ENCODE peak calls at places on chromosomes 5 and 9, in nine cellular contexts. One of them, this sample, is unnamed. For H3K27me3, the result is how much of the 10 kb centered on the place peaks cover.

GRCh38 chr5:72156921-72157320 is 49.6 kb downstream of the MAP1B start:
- DNase-seq in pancreas: no peak
- DNase-seq in psoas muscle: no peak
- DNase-seq in Peyer's patch: no peak
- DNase-seq in neural progenitor cell: no peak
- DNase-seq in AG04450: peak
- DNase-seq in heart right ventricle: no peak
- DNase-seq in aorta: no peak
- DNase-seq in dorsolateral prefrontal cortex: no peak
- DNase-seq in this sample: no peak

GRCh38 chr5:54062958-54063357 is 247.4 kb downstream of the ARL15 start:
- DNase-seq in neural progenitor cell: no peak
- DNase-seq in psoas muscle: no peak
- DNase-seq in Peyer's patch: no peak
- DNase-seq in aorta: no peak
- DNase-seq in heart right ventricle: no peak
- DNase-seq in pancreas: no peak
- DNase-seq in dorsolateral prefrontal cortex: no peak
- DNase-seq in AG04450: peak
- DNase-seq in this sample: no peak

GRCh38 chr5:53568868-53569267 is 8.4 kb downstream of the NDUFS4 start:
- DNase-seq in AG04450: no peak
- DNase-seq in pancreas: no peak
- DNase-seq in heart right ventricle: no peak
- DNase-seq in dorsolateral prefrontal cortex: no peak
- DNase-seq in neural progenitor cell: no peak
- DNase-seq in aorta: no peak
- DNase-seq in Peyer's patch: no peak
- DNase-seq in psoas muscle: no peak
- DNase-seq in this sample: no peak

GRCh38 chr5:139880416-139881144 is 85.0 kb downstream of the PSD2 start:
- DNase-seq in Peyer's patch: no peak
- DNase-seq in psoas muscle: no peak
- DNase-seq in AG04450: peak
- DNase-seq in aorta: no peak
- DNase-seq in neural progenitor cell: no peak
- DNase-seq in dorsolateral prefrontal cortex: no peak
- DNase-seq in pancreas: no peak
- DNase-seq in heart right ventricle: no peak
- DNase-seq in this sample: no peak

GRCh38 chr5:31963358-31963757 is 210.8 kb downstream of the GOLPH3 start:
- DNase-seq in aorta: no peak
- DNase-seq in pancreas: no peak
- DNase-seq in AG04450: no peak
- DNase-seq in psoas muscle: no peak
- DNase-seq in neural progenitor cell: no peak
- DNase-seq in dorsolateral prefrontal cortex: no peak
- DNase-seq in heart right ventricle: peak
- DNase-seq in Peyer's patch: no peak
- DNase-seq in this sample: no peak

GRCh38 chr5:174020928-174021304 is 24.6 kb upstream of the NSG2 start:
- DNase-seq in AG04450: no peak
- DNase-seq in psoas muscle: no peak
- DNase-seq in pancreas: no peak
- DNase-seq in Peyer's patch: no peak
- DNase-seq in dorsolateral prefrontal cortex: no peak
- DNase-seq in heart right ventricle: no peak
- DNase-seq in aorta: no peak
- DNase-seq in neural progenitor cell: no peak
- DNase-seq in this sample: no peak

GRCh38 chr9:108622467-108622866 is 233.3 kb downstream of the ACTL7B start:
- DNase-seq in neural progenitor cell: no peak
- DNase-seq in dorsolateral prefrontal cortex: no peak
- DNase-seq in pancreas: no peak
- DNase-seq in aorta: no peak
- DNase-seq in psoas muscle: no peak
- DNase-seq in AG04450: no peak
- DNase-seq in heart right ventricle: no peak
- DNase-seq in Peyer's patch: no peak
- DNase-seq in this sample: no peak

GRCh38 chr5:14665110-14665822 is 748 bp downstream of the OTULIN start:
- DNase-seq in heart right ventricle: peak
- DNase-seq in AG04450: no peak
- DNase-seq in pancreas: peak
- DNase-seq in psoas muscle: peak
- DNase-seq in neural progenitor cell: peak
- DNase-seq in aorta: no peak
- DNase-seq in dorsolateral prefrontal cortex: no peak
- DNase-seq in Peyer's patch: peak
- DNase-seq in this sample: peak

GRCh38 chr5:321233-321725 is at the start of gene AHRR:
- DNase-seq in heart right ventricle: peak
- DNase-seq in pancreas: peak
- DNase-seq in aorta: peak
- DNase-seq in dorsolateral prefrontal cortex: no peak
- DNase-seq in Peyer's patch: peak
- DNase-seq in psoas muscle: peak
- DNase-seq in AG04450: no peak
- DNase-seq in neural progenitor cell: peak
- DNase-seq in this sample: no peak

GRCh38 chr9:31588756-31589155 is 795.7 kb upstream of the ACO1 start:
- DNase-seq in heart right ventricle: no peak
- DNase-seq in psoas muscle: no peak
- DNase-seq in aorta: no peak
- DNase-seq in AG04450: no peak
- DNase-seq in Peyer's patch: no peak
- DNase-seq in neural progenitor cell: no peak
- DNase-seq in dorsolateral prefrontal cortex: no peak
- DNase-seq in pancreas: no peak
- DNase-seq in this sample: no peak

GRCh38 chr9:125529589-125530515 is 177.2 kb downstream of the MAPKAP1 start:
- DNase-seq in pancreas: no peak
- DNase-seq in Peyer's patch: no peak
- DNase-seq in AG04450: no peak
- DNase-seq in psoas muscle: no peak
- DNase-seq in dorsolateral prefrontal cortex: no peak
- DNase-seq in aorta: no peak
- DNase-seq in heart right ventricle: no peak
- DNase-seq in neural progenitor cell: no peak
- DNase-seq in this sample: no peak

GRCh38 chr9:115595951-115596742 is 478.2 kb upstream of the TNC start:
- DNase-seq in neural progenitor cell: peak
- DNase-seq in heart right ventricle: no peak
- DNase-seq in Peyer's patch: no peak
- DNase-seq in pancreas: no peak
- DNase-seq in psoas muscle: no peak
- DNase-seq in AG04450: no peak
- DNase-seq in dorsolateral prefrontal cortex: no peak
- DNase-seq in aorta: no peak
- DNase-seq in this sample: no peak

GRCh38 chr9:128927731-128928411 is 7.1 kb downstream of the PHYHD1 start:
- DNase-seq in AG04450: no peak
- DNase-seq in dorsolateral prefrontal cortex: no peak
- DNase-seq in Peyer's patch: peak
- DNase-seq in heart right ventricle: no peak
- DNase-seq in psoas muscle: peak
- DNase-seq in neural progenitor cell: peak
- DNase-seq in pancreas: peak
- DNase-seq in aorta: no peak
- DNase-seq in this sample: peak

GRCh38 chr5:130350131-130350530 is 445.9 kb downstream of the CHSY3 start:
- DNase-seq in neural progenitor cell: no peak
- DNase-seq in AG04450: no peak
- DNase-seq in heart right ventricle: no peak
- DNase-seq in pancreas: no peak
- DNase-seq in dorsolateral prefrontal cortex: no peak
- DNase-seq in psoas muscle: no peak
- DNase-seq in Peyer's patch: no peak
- DNase-seq in aorta: no peak
- DNase-seq in this sample: no peak

DNA sequence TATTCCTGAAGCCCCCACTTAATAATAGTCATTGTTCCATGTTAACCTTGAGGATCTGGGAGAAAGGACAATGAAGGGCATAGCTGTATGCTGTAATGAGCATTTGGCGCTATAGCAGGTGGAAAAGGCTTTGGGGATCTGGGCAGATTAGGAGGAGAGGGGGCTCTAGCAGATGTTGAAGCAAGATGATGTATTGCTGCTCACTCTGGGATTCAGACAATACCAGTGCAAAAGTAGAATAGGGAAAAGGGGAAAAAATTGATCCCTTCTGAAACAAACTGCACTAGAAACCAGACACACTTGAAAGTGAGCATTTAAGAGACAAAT is 575.3 kb upstream of the MEF2C start:
- DNase-seq in psoas muscle: no peak
- DNase-seq in dorsolateral prefrontal cortex: no peak
- DNase-seq in neural progenitor cell: no peak
- DNase-seq in Peyer's patch: no peak
- DNase-seq in pancreas: no peak
- DNase-seq in AG04450: no peak
- DNase-seq in aorta: no peak
- DNase-seq in heart right ventricle: no peak
- DNase-seq in this sample: no peak
- H3K27me3 ChIP-seq in psoas muscle: under half
- H3K27me3 ChIP-seq in dorsolateral prefrontal cortex: under half
- H3K27me3 ChIP-seq in neural progenitor cell: under half
- H3K27me3 ChIP-seq in Peyer's patch: under half
- H3K27me3 ChIP-seq in pancreas: under half
- H3K27me3 ChIP-seq in AG04450: under half
- H3K27me3 ChIP-seq in aorta: under half
- H3K27me3 ChIP-seq in heart right ventricle: under half
- H3K27me3 ChIP-seq in this sample: under half

GRCh38 chr9:94850540-94851434 is 124.3 kb downstream of the AOPEP start:
- DNase-seq in AG04450: no peak
- DNase-seq in Peyer's patch: no peak
- DNase-seq in aorta: no peak
- DNase-seq in pancreas: no peak
- DNase-seq in psoas muscle: no peak
- DNase-seq in neural progenitor cell: no peak
- DNase-seq in dorsolateral prefrontal cortex: no peak
- DNase-seq in heart right ventricle: no peak
- DNase-seq in this sample: no peak
- H3K27me3 ChIP-seq in AG04450: under half
- H3K27me3 ChIP-seq in Peyer's patch: under half
- H3K27me3 ChIP-seq in aorta: under half
- H3K27me3 ChIP-seq in pancreas: under half
- H3K27me3 ChIP-seq in psoas muscle: under half
- H3K27me3 ChIP-seq in neural progenitor cell: under half
- H3K27me3 ChIP-seq in dorsolateral prefrontal cortex: under half
- H3K27me3 ChIP-seq in heart right ventricle: under half
- H3K27me3 ChIP-seq in this sample: under half

GRCh38 chr9:123996731-123997421 is 14.7 kb upstream of the LHX2 start:
- DNase-seq in aorta: peak
- DNase-seq in heart right ventricle: peak
- DNase-seq in dorsolateral prefrontal cortex: no peak
- DNase-seq in pancreas: no peak
- DNase-seq in psoas muscle: no peak
- DNase-seq in Peyer's patch: no peak
- DNase-seq in AG04450: no peak
- DNase-seq in neural progenitor cell: peak
- DNase-seq in this sample: no peak

GRCh38 chr9:123999668-124000067 is 11.9 kb upstream of the LHX2 start:
- DNase-seq in aorta: no peak
- DNase-seq in pancreas: peak
- DNase-seq in heart right ventricle: no peak
- DNase-seq in neural progenitor cell: peak
- DNase-seq in psoas muscle: no peak
- DNase-seq in Peyer's patch: no peak
- DNase-seq in dorsolateral prefrontal cortex: no peak
- DNase-seq in AG04450: no peak
- DNase-seq in this sample: no peak

GRCh38 chr9:123997665-123998277 is 13.8 kb upstream of the LHX2 start:
- DNase-seq in pancreas: peak
- DNase-seq in aorta: peak
- DNase-seq in Peyer's patch: peak
- DNase-seq in heart right ventricle: peak
- DNase-seq in dorsolateral prefrontal cortex: no peak
- DNase-seq in neural progenitor cell: peak
- DNase-seq in psoas muscle: peak
- DNase-seq in AG04450: no peak
- DNase-seq in this sample: no peak

GRCh38 chr9:123998970-123999621 is 12.5 kb upstream of the LHX2 start:
- DNase-seq in Peyer's patch: no peak
- DNase-seq in pancreas: peak
- DNase-seq in psoas muscle: no peak
- DNase-seq in dorsolateral prefrontal cortex: no peak
- DNase-seq in neural progenitor cell: peak
- DNase-seq in heart right ventricle: peak
- DNase-seq in AG04450: no peak
- DNase-seq in aorta: no peak
- DNase-seq in this sample: peak

GRCh38 chr9:123998278-123998925 is 13.2 kb upstream of the LHX2 start:
- DNase-seq in dorsolateral prefrontal cortex: no peak
- DNase-seq in psoas muscle: no peak
- DNase-seq in aorta: no peak
- DNase-seq in pancreas: no peak
- DNase-seq in neural progenitor cell: peak
- DNase-seq in Peyer's patch: no peak
- DNase-seq in AG04450: no peak
- DNase-seq in heart right ventricle: no peak
- DNase-seq in this sample: no peak
- H3K27me3 ChIP-seq in dorsolateral prefrontal cortex: under half
- H3K27me3 ChIP-seq in psoas muscle: under half
- H3K27me3 ChIP-seq in aorta: under half
- H3K27me3 ChIP-seq in pancreas: under half
- H3K27me3 ChIP-seq in neural progenitor cell: half or more
- H3K27me3 ChIP-seq in Peyer's patch: under half
- H3K27me3 ChIP-seq in AG04450: half or more
- H3K27me3 ChIP-seq in heart right ventricle: half or more
- H3K27me3 ChIP-seq in this sample: half or more

GRCh38 chr5:135454946-135455345 is 2.8 kb upstream of the TIFAB start:
- DNase-seq in aorta: peak
- DNase-seq in AG04450: no peak
- DNase-seq in pancreas: no peak
- DNase-seq in heart right ventricle: no peak
- DNase-seq in neural progenitor cell: no peak
- DNase-seq in psoas muscle: no peak
- DNase-seq in Peyer's patch: peak
- DNase-seq in dorsolateral prefrontal cortex: no peak
- DNase-seq in this sample: no peak

GRCh38 chr5:135455876-135456237 is 3.7 kb upstream of the TIFAB start:
- DNase-seq in aorta: peak
- DNase-seq in AG04450: no peak
- DNase-seq in dorsolateral prefrontal cortex: no peak
- DNase-seq in Peyer's patch: peak
- DNase-seq in pancreas: no peak
- DNase-seq in neural progenitor cell: no peak
- DNase-seq in heart right ventricle: no peak
- DNase-seq in psoas muscle: no peak
- DNase-seq in this sample: no peak

GRCh38 chr5:135457424-135458071 is 5.4 kb upstream of the TIFAB start:
- DNase-seq in neural progenitor cell: peak
- DNase-seq in AG04450: no peak
- DNase-seq in psoas muscle: peak
- DNase-seq in heart right ventricle: peak
- DNase-seq in pancreas: peak
- DNase-seq in aorta: peak
- DNase-seq in dorsolateral prefrontal cortex: no peak
- DNase-seq in Peyer's patch: peak
- DNase-seq in this sample: peak

GRCh38 chr5:135458356-135458755 is 6.2 kb upstream of the TIFAB start:
- DNase-seq in AG04450: no peak
- DNase-seq in dorsolateral prefrontal cortex: no peak
- DNase-seq in aorta: peak
- DNase-seq in psoas muscle: no peak
- DNase-seq in heart right ventricle: no peak
- DNase-seq in pancreas: peak
- DNase-seq in Peyer's patch: no peak
- DNase-seq in neural progenitor cell: no peak
- DNase-seq in this sample: no peak

GRCh38 chr5:135456238-135457099 is 4.3 kb upstream of the TIFAB start:
- DNase-seq in pancreas: peak
- DNase-seq in aorta: peak
- DNase-seq in psoas muscle: no peak
- DNase-seq in neural progenitor cell: no peak
- DNase-seq in Peyer's patch: peak
- DNase-seq in heart right ventricle: no peak
- DNase-seq in AG04450: no peak
- DNase-seq in dorsolateral prefrontal cortex: no peak
- DNase-seq in this sample: no peak
- H3K27me3 ChIP-seq in pancreas: under half
- H3K27me3 ChIP-seq in aorta: under half
- H3K27me3 ChIP-seq in psoas muscle: under half
- H3K27me3 ChIP-seq in neural progenitor cell: half or more
- H3K27me3 ChIP-seq in Peyer's patch: under half
- H3K27me3 ChIP-seq in heart right ventricle: under half
- H3K27me3 ChIP-seq in AG04450: under half
- H3K27me3 ChIP-seq in dorsolateral prefrontal cortex: under half
- H3K27me3 ChIP-seq in this sample: under half